ENCODE peak calls at places on chromosomes 1 and 21, in seven cellular contexts. M, V, W, Q, T, X and O are unnamed samples.

GRCh38 chr1:179278920-179279319 is 14.7 kb upstream of the SOAT1 start:
- DNase-seq in M (no peak), V (no peak), W (no peak), Q (no peak), T (no peak), X (no peak), O (no peak)

GRCh38 chr1:95179205-95180001 is 54.6 kb upstream of the RWDD3 start:
- DNase-seq in M (no peak), V (no peak), W (no peak), Q (no peak), T (no peak), X (no peak), O (no peak)

GRCh38 chr1:183285746-183286145 is 99.7 kb downstream of the LAMC2 start:
- DNase-seq in M (no peak), V (no peak), W (no peak), Q (no peak), T (no peak), X (no peak), O (no peak)

GRCh38 chr21:40685121-40685630 is 161.8 kb downstream of the DSCAM start:
- DNase-seq in M (no peak), V (no peak), W (no peak), Q (no peak), T (no peak), X (no peak), O (no peak)

GRCh38 chr1:234533034-234533571 is 54.1 kb upstream of the TARBP1 start:
- DNase-seq in M (no peak), V (no peak), W (no peak), Q (peak; percentile 48), T (no peak), X (no peak), O (no peak)

GRCh38 chr21:14523234-14523633 is 22.9 kb downstream of the SAMSN1 start:
- DNase-seq in M (no peak), V (no peak), W (no peak), Q (no peak), T (no peak), X (no peak), O (no peak)

GRCh38 chr1:8118031-8118451 is 91.9 kb upstream of the ERRFI1 start:
- DNase-seq in M (peak; percentile 59), V (no peak), W (no peak), Q (no peak), T (no peak), X (no peak), O (no peak)

GRCh38 chr21:15826147-15826780 is 96.5 kb downstream of the USP25 start:
- DNase-seq in M (peak; percentile 73), V (peak; percentile 51), W (no peak), Q (peak; percentile 57), T (no peak), X (no peak), O (peak; percentile 23)

GRCh38 chr1:10909697-10910489 is 102.6 kb upstream of the TARDBP start:
- DNase-seq in M (peak; percentile 45), V (peak; percentile 60), W (peak; percentile 72), Q (peak; percentile 73), T (peak; percentile 67), X (peak; percentile 56), O (peak; percentile 73)

GRCh38 chr1:157198619-157199420 is 60.6 kb upstream of the ETV3 start:
- DNase-seq in M (no peak), V (no peak), W (no peak), Q (no peak), T (no peak), X (no peak), O (peak; percentile 37)

GRCh38 chr1:228648647-228649383 is 86.5 kb upstream of the RHOU start:
- DNase-seq in M (no peak), V (no peak), W (no peak), Q (no peak), T (no peak), X (no peak), O (no peak)

GRCh38 chr1:228647523-228648444 is 87.5 kb upstream of the RHOU start:
- DNase-seq in M (peak; percentile 92), V (no peak), W (peak; percentile 29), Q (peak; percentile 76), T (no peak), X (peak; percentile 30), O (peak; percentile 52)

GRCh38 chr1:228650946-228651345 is 84.3 kb upstream of the RHOU start:
- DNase-seq in M (no peak), V (no peak), W (no peak), Q (no peak), T (no peak), X (no peak), O (no peak)

GRCh38 chr1:228646717-228647522 is 88.4 kb upstream of the RHOU start:
- DNase-seq in M (peak; percentile 83), V (peak; percentile 55), W (peak; percentile 11), Q (peak; percentile 45), T (no peak), X (no peak), O (no peak)

GRCh38 chr1:228650141-228650540 is 85.1 kb upstream of the RHOU start:
- DNase-seq in M (no peak), V (no peak), W (no peak), Q (no peak), T (no peak), X (no peak), O (no peak)
- TF ChIP-seq CTCF in M (no peak), V (no peak), W (no peak), Q (no peak), T (no peak), X (no peak), O (no peak)

GRCh38 chr1:26953374-26953773 is 6.9 kb downstream of the KDF1 start:
- DNase-seq in M (no peak), V (no peak), W (no peak), Q (no peak), T (no peak), X (no peak), O (no peak)
- TF ChIP-seq CTCF in M (no peak), V (no peak), W (no peak), Q (no peak), T (no peak), X (no peak), O (no peak)

GRCh38 chr1:212701910-212702309 is 2.3 kb upstream of the BATF3 start:
- DNase-seq in M (peak; percentile 22), V (no peak), W (no peak), Q (peak; percentile 37), T (no peak), X (no peak), O (peak; percentile 18)

GRCh38 chr1:212700597-212700891 is 904 bp upstream of the BATF3 start:
- DNase-seq in M (no peak), V (no peak), W (no peak), Q (peak; percentile 38), T (peak; percentile 4), X (no peak), O (no peak)

GRCh38 chr1:212702672-212703071 is 3.0 kb upstream of the BATF3 start:
- DNase-seq in M (no peak), V (no peak), W (no peak), Q (no peak), T (no peak), X (no peak), O (no peak)

GRCh38 chr1:212699839-212700596 is at the start of gene BATF3:
- DNase-seq in M (peak; percentile 53), V (peak; percentile 43), W (no peak), Q (peak; percentile 42), T (peak; percentile 16), X (peak; percentile 12), O (peak; percentile 12)

DNA sequence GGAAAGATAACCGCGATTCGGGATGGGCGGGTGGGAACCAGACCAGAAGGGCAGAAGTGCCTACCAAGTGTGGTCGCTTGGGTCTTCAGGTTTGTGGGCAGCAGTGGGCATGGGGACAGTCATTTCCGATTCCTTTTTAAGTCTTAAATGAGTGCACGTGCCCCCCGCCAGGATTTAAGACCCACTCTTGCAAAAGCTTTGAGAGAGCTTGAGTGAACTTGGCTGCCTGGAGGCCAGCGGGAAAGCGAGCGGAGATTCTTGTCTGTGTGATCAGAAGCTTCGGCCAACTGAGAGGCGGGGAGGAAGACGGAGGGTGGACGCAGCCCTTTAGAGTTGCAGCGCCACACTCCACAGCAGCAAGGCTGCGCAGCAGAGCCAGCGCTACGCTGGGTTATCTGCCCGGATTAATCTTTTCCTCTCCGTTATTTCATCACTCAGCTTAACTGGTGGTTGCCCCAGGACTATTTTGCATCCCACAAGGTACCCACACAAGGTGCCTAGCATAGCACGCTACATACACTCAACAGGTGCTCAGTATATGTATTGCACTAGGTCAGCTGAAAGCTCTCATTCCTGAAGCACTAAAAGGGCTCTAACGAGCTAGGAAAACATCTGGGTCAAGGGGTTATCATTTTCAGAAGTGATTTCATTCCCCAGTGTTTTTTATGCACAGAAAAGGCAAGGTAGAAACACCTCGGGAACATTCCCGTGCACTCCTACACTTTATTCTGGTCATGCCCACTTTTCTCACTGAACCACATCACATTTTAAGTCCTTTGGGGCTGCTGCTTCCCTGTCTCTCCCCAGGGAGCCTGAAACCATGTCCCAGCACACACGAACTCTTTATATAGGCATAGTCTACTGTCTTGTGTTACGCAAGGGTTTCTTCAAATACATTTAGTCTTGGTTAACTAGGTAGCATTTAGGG is 1.5 kb upstream of the BATF3 start:
- DNase-seq in M (peak; percentile 74), V (peak; percentile 49), W (no peak), Q (peak; percentile 43), T (no peak), X (peak; percentile 45), O (peak; percentile 35)
- TF ChIP-seq CTCF in M (peak; percentile 47), V (no peak), W (no peak), Q (no peak), T (no peak), X (peak; percentile 25), O (no peak)

GRCh38 chr1:28578696-28579218 is 13.3 kb upstream of the RAB42 start:
- DNase-seq in M (no peak), V (no peak), W (no peak), Q (no peak), T (no peak), X (no peak), O (no peak)

GRCh38 chr1:28579374-28579773 is 12.7 kb upstream of the RAB42 start:
- DNase-seq in M (no peak), V (no peak), W (no peak), Q (no peak), T (no peak), X (no peak), O (no peak)

GRCh38 chr1:28581531-28582247 is 10.4 kb upstream of the RAB42 start:
- DNase-seq in M (peak; percentile 94), V (peak; percentile 93), W (peak; percentile 93), Q (peak; percentile 96), T (peak; percentile 91), X (peak; percentile 98), O (peak; percentile 96)

GRCh38 chr1:28582248-28582615 is 9.8 kb upstream of the RAB42 start:
- DNase-seq in M (peak; percentile 32), V (no peak), W (no peak), Q (peak; percentile 35), T (no peak), X (no peak), O (no peak)

DNA sequence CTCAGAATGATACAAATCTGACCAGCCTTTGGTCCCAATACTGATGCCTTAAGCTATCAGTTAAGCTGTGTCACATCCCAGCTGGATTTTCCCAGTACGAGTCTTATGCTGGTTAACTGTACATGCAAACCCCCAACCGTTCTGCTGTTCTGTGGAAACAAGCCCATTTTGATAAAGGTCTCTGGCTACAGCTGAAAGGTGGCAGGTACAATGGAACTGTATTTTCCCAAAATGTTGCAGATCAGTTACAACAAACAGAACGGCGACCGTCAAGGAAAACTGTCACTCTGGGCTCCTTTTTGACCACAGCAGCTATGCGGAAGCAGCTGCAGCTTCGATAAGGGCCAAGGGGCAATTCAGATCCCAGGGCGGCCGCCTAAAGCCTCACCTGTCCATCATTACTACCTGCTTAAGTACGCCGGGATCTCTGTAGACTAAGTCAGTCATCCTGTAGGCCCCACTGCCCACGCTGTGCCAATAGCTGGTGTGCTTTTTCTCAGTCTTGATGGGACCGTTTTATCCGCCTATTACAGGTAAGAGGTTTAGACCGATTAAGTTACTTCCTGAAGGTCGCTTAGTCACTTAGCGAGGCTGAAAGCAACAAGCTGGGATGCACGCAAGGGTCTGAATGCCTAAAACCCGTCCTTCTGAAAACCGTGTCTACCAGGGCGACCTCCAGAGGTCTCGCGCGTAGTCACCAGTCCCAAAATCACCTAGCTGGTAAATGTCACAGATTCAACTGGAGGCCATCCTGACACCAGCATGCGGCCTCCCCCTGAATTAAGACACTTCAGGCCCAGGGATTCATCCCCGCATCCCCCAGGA is 11.1 kb upstream of the RAB42 start:
- DNase-seq in M (peak; percentile 39), V (peak; percentile 57), W (peak; percentile 28), Q (peak; percentile 55), T (peak; percentile 39), X (peak; percentile 20), O (peak; percentile 47)
- TF ChIP-seq CTCF in M (no peak), V (peak; percentile 39), W (no peak), Q (no peak), T (peak; percentile 43), X (peak; percentile 14), O (no peak)